ENCODE peak calls at places on chromosomes 4 and X, in four cellular contexts. One of them, this sample, is unnamed.

GRCh38 chrX:9923357-9923756 is 43.8 kb upstream of the CLDN34 start:
- DNase-seq in SK-N-SH: no peak
- DNase-seq in HepG2: no peak
- DNase-seq in GM12878: no peak
- DNase-seq in this sample: no peak

GRCh38 chr4:144782345-144782744 is 136.4 kb downstream of the HHIP start:
- DNase-seq in SK-N-SH: no peak
- DNase-seq in HepG2: no peak
- DNase-seq in GM12878: no peak
- DNase-seq in this sample: no peak

GRCh38 chr4:182250446-182250845 is 7.2 kb downstream of the TENM3 start:
- DNase-seq in SK-N-SH: no peak
- DNase-seq in HepG2: no peak
- DNase-seq in GM12878: no peak
- DNase-seq in this sample: no peak

GRCh38 chrX:149962859-149963757 is 24.8 kb upstream of the EOLA2 start:
- DNase-seq in SK-N-SH: peak
- DNase-seq in HepG2: peak
- DNase-seq in GM12878: peak
- DNase-seq in this sample: no peak

GRCh38 chrX:30615229-30615628 is 37.7 kb upstream of the TASL start:
- DNase-seq in SK-N-SH: no peak
- DNase-seq in HepG2: no peak
- DNase-seq in GM12878: no peak
- DNase-seq in this sample: no peak

GRCh38 chr4:3790006-3790561 is 23.9 kb downstream of the ADRA2C start:
- DNase-seq in SK-N-SH: peak
- DNase-seq in HepG2: no peak
- DNase-seq in GM12878: no peak
- DNase-seq in this sample: no peak

GRCh38 chr4:123449362-123449761 is 52.8 kb downstream of the SPRY1 start:
- DNase-seq in SK-N-SH: no peak
- DNase-seq in HepG2: no peak
- DNase-seq in GM12878: no peak
- DNase-seq in this sample: no peak

GRCh38 chr4:63269156-63269555 is 1140.1 kb downstream of the TECRL start:
- DNase-seq in SK-N-SH: no peak
- DNase-seq in HepG2: no peak
- DNase-seq in GM12878: no peak
- DNase-seq in this sample: no peak

GRCh38 chr4:38856524-38857337 is at the start of gene TLR6:
- DNase-seq in SK-N-SH: peak
- DNase-seq in HepG2: peak
- DNase-seq in GM12878: peak
- DNase-seq in this sample: peak

GRCh38 chr4:131339137-131339536 is 1810.0 kb upstream of the PCDH10 start:
- DNase-seq in SK-N-SH: no peak
- DNase-seq in HepG2: no peak
- DNase-seq in GM12878: no peak
- DNase-seq in this sample: no peak

GRCh38 chrX:73913580-73913979 is 350.6 kb downstream of the CHIC1 start:
- DNase-seq in SK-N-SH: no peak
- DNase-seq in HepG2: peak
- DNase-seq in GM12878: no peak
- DNase-seq in this sample: no peak

GRCh38 chrX:110145854-110146253 is 142.9 kb downstream of the TMEM164 start:
- DNase-seq in SK-N-SH: peak
- DNase-seq in HepG2: no peak
- DNase-seq in GM12878: no peak
- DNase-seq in this sample: no peak

GRCh38 chrX:136880003-136880451 is 498 bp downstream of the RBMX start:
- DNase-seq in SK-N-SH: peak
- DNase-seq in HepG2: no peak
- DNase-seq in GM12878: no peak
- DNase-seq in this sample: no peak
- TF ChIP-seq TCF12 in SK-N-SH: no peak
- TF ChIP-seq TCF12 in HepG2: no peak
- TF ChIP-seq TCF12 in GM12878: no peak
- TF ChIP-seq TCF12 in this sample: no peak

GRCh38 chrX:103615781-103616180 is 8.0 kb downstream of the TCEAL3 start:
- DNase-seq in SK-N-SH: no peak
- DNase-seq in HepG2: no peak
- DNase-seq in GM12878: no peak
- DNase-seq in this sample: no peak

GRCh38 chrX:103616676-103617186 is 9.0 kb downstream of the TCEAL3 start:
- DNase-seq in SK-N-SH: no peak
- DNase-seq in HepG2: no peak
- DNase-seq in GM12878: no peak
- DNase-seq in this sample: no peak

GRCh38 chrX:103610282-103610681 is 2.5 kb downstream of the TCEAL3 start:
- DNase-seq in SK-N-SH: no peak
- DNase-seq in HepG2: no peak
- DNase-seq in GM12878: no peak
- DNase-seq in this sample: no peak

GRCh38 chrX:103613362-103613761 is 5.6 kb downstream of the TCEAL3 start:
- DNase-seq in SK-N-SH: no peak
- DNase-seq in HepG2: no peak
- DNase-seq in GM12878: no peak
- DNase-seq in this sample: no peak

DNA sequence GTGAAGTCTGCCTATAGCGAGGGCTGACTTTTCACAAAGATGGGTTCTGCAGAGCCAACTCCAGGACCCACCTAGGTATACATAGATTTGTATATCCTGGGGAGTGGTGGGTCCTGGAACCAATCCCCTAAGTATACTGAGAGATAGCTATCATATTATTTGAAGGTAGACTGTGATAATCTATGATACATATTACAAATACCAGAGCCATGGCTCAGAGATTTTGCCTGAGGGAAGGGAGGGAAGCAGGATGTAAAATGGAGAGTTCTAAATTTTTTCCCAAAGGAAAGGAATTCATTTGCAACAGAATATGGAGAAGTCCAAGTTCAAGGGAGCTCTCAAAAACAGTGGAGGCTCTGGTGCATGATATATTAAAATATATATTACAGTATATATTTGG is 7.2 kb downstream of the TCEAL3 start:
- DNase-seq in SK-N-SH: no peak
- DNase-seq in HepG2: no peak
- DNase-seq in GM12878: no peak
- DNase-seq in this sample: no peak
- TF ChIP-seq TCF12 in SK-N-SH: no peak
- TF ChIP-seq TCF12 in HepG2: no peak
- TF ChIP-seq TCF12 in GM12878: no peak
- TF ChIP-seq TCF12 in this sample: no peak

DNA sequence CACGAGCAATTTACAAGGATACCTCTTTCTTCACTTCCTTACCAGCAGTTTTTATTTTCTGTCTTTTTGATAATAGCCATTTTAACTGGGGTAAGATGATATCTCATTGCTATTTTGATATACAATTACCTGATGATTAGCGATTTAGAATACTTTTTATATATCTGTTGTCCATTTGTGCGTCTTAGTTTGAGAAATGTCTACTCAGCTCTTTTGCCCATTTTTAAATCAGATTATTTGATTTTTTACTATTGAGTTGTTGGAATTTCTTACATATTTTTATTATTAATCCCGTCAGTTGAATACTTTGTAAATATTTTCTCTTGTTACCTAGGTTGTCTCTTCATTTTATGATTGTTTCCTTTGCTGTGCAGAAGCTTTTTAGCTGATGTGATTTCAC is 1.5 kb upstream of the SPIN2A start:
- DNase-seq in SK-N-SH: no peak
- DNase-seq in HepG2: no peak
- DNase-seq in GM12878: no peak
- DNase-seq in this sample: no peak
- TF ChIP-seq TCF12 in SK-N-SH: no peak
- TF ChIP-seq TCF12 in HepG2: no peak
- TF ChIP-seq TCF12 in GM12878: no peak
- TF ChIP-seq TCF12 in this sample: no peak

DNA sequence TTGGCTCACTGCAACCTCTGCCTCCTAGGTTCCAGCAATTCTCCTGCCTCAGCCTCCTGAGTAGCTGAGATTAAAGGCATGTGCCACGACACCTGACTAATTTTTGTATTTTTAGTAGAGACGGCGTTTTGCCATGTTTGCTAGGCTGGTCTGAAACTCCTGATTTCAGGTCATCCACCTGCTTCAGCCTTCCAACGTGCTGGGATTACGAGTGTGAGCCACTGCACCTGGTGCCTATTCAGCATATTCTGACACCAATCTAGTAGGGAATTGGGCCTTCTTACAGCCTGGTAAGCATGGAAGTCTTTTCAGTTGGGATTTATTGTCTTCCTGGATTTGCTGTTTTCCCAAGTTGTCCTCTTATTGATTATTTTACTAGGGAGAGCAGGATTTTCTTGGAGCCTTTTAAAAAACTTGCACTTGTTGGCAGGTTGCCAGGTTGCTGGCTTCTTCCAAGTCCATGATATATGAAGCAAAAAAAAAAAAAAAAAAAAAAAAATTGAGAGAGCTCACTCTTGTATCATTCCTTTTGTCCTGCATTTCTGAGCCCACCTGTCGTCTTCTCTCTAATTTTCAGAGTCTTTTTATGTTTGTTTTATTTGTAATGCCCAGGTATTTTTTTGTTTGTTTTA is 43.7 kb downstream of the TMPRSS11E start:
- DNase-seq in SK-N-SH: no peak
- DNase-seq in HepG2: no peak
- DNase-seq in GM12878: no peak
- DNase-seq in this sample: no peak
- TF ChIP-seq TCF12 in SK-N-SH: no peak
- TF ChIP-seq TCF12 in HepG2: no peak
- TF ChIP-seq TCF12 in GM12878: no peak
- TF ChIP-seq TCF12 in this sample: no peak

GRCh38 chr4:87077834-87078585 is 142.4 kb downstream of the KLHL8 start:
- DNase-seq in SK-N-SH: no peak
- DNase-seq in HepG2: no peak
- DNase-seq in GM12878: no peak
- DNase-seq in this sample: no peak

GRCh38 chr4:87079967-87080366 is 140.5 kb downstream of the KLHL8 start:
- DNase-seq in SK-N-SH: no peak
- DNase-seq in HepG2: no peak
- DNase-seq in GM12878: no peak
- DNase-seq in this sample: no peak

GRCh38 chr4:87076690-87077358 is 142.0 kb downstream of the AFF1 start:
- DNase-seq in SK-N-SH: no peak
- DNase-seq in HepG2: no peak
- DNase-seq in GM12878: no peak
- DNase-seq in this sample: no peak

GRCh38 chr4:87080462-87080861 is 140.0 kb downstream of the KLHL8 start:
- DNase-seq in SK-N-SH: no peak
- DNase-seq in HepG2: no peak
- DNase-seq in GM12878: no peak
- DNase-seq in this sample: no peak

DNA sequence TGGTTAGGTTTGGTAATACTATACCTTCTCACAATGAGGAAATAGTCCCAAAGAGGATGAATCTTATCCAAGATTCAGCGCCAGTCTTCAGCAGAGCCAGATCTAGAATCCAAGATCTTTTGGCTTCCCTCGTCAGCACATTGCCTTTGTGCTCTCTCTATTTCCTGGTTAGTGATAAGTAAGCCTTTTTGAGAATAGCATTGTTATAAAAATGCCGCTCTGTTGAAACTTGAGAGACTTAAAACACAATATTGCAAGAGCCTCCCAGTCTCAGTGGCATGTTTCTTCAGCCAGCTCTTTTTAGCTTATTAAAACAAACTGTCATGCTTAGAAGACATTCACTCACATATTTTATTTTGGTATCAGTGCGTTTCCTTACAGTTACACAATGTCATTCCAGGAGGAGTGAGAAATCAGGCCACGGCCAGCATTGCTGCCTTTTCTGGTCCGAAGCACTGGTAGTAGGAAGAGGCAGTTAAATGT is 141.4 kb downstream of the KLHL8 start:
- DNase-seq in SK-N-SH: no peak
- DNase-seq in HepG2: no peak
- DNase-seq in GM12878: no peak
- DNase-seq in this sample: no peak
- TF ChIP-seq TCF12 in SK-N-SH: no peak
- TF ChIP-seq TCF12 in HepG2: no peak
- TF ChIP-seq TCF12 in GM12878: no peak
- TF ChIP-seq TCF12 in this sample: no peak

DNA sequence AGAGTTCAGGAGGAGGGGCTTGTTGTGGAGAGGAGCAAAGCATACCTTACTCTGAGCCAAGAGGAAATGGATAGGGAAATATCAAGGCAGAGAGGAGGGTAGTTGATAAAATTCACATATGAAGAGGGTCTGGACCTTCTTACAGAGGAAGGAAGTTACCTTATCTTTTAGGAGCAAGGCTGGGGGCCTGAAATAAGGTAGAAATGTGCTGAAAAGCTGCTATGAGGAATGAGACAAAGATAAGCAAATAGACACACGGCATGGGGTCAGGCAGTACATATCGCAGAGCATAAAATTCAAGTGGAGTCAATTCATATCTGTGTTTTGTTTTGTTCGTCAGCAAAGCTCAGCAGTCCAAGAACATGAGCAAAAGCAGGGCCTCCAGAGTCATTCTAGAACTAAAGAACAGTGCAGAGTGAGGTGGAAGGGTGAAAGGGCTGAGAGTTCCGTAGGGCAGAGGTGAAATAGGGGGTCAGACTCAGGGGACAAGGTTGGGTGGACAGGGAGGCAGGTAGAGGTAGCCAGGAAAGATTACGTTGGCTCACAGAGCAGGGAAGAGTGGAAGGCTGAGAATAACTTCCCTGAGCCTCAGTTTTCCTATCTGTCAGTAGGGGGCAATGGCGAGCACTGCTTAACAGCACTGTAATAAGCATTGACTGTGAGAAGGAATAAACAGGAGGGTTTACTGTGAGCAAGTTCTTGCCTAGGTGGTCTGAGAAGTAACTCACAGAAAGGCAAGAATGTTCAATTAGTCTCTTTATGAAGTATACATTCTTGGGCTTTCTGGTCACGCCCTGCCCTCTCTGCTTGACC is 9.2 kb downstream of the VSIG4 start:
- DNase-seq in SK-N-SH: peak
- DNase-seq in HepG2: peak
- DNase-seq in GM12878: no peak
- DNase-seq in this sample: no peak
- TF ChIP-seq TCF12 in SK-N-SH: no peak
- TF ChIP-seq TCF12 in HepG2: no peak
- TF ChIP-seq TCF12 in GM12878: no peak
- TF ChIP-seq TCF12 in this sample: no peak

GRCh38 chr4:85825937-85826678 is 351.2 kb downstream of the ARHGAP24 start:
- DNase-seq in SK-N-SH: peak
- DNase-seq in HepG2: peak
- DNase-seq in GM12878: no peak
- DNase-seq in this sample: peak
- TF ChIP-seq TCF12 in SK-N-SH: no peak
- TF ChIP-seq TCF12 in HepG2: no peak
- TF ChIP-seq TCF12 in GM12878: no peak
- TF ChIP-seq TCF12 in this sample: peak

DNA sequence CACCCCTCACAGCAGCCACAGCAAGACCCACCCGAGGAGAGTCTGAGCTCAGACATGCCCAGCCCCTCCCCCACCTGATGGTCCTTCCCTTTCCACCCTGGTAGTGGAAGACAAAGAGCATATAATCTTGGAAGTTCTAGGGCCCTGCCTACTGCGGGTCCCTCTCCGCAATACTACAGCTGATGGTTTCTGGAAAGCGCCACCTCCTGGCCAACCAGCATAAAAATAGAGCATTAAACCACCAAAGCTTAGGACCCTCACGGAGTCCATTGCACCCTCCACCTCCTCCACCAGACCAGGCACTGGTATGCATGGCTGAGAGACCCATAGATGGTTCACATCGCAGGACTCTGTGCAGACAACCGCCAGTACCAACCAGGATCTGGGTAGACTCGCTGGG is 78.2 kb downstream of the SH3BGRL start:
- DNase-seq in SK-N-SH: no peak
- DNase-seq in HepG2: no peak
- DNase-seq in GM12878: no peak
- DNase-seq in this sample: no peak
- TF ChIP-seq TCF12 in SK-N-SH: no peak
- TF ChIP-seq TCF12 in HepG2: no peak
- TF ChIP-seq TCF12 in GM12878: no peak
- TF ChIP-seq TCF12 in this sample: no peak